ENCODE peak calls at places on chromosomes 5 and 9, in seven cellular contexts. G is NCI-H1436 treated with DMSO at 0.1 percent for 48 hours; P is naive thymus-derived CD8-positive, alpha-beta T cell; H is EL; C is posterior cingulate gyrus; U is stimulated activated CD4-positive, alpha-beta T cell treated with anti-CD3 and anti-CD28 coated beads, Interleukin-1b, Interleukin-23, amount 100 ng/mL, for 48 hours; D is glutamatergic neuron. Z is an unnamed sample.

GRCh38 chr9:114300846-114301797 is 21.8 kb upstream of the ORM1 start:
- DNase-seq in H (no peak), G (no peak), C (peak), D (no peak), P (no peak), U (no peak), Z (no peak)

GRCh38 chr9:108297025-108297424 is 558.8 kb downstream of the ACTL7B start:
- DNase-seq in G (no peak), H (peak), P (no peak), U (no peak), C (no peak), D (no peak), Z (no peak)

GRCh38 chr5:134051305-134051704 is 46.5 kb upstream of the VDAC1 start:
- DNase-seq in H (no peak), P (no peak), C (no peak), D (no peak), G (no peak), U (peak), Z (no peak)

GRCh38 chr5:41796061-41796460 is 74.2 kb downstream of the OXCT1 start:
- DNase-seq in U (no peak), D (no peak), H (peak), P (no peak), G (no peak), C (no peak), Z (no peak)

GRCh38 chr9:126986506-126986951 is 71.9 kb downstream of the RALGPS1 start:
- DNase-seq in D (no peak), H (no peak), C (no peak), P (no peak), U (peak), G (no peak), Z (no peak)

GRCh38 chr5:141245250-141245717 is at the start of gene PCDHB15:
- DNase-seq in D (peak), P (no peak), U (no peak), G (no peak), H (peak), C (no peak), Z (no peak)

GRCh38 chr5:12647613-12648012 is 743.4 kb upstream of the CTNND2 start:
- DNase-seq in P (no peak), U (no peak), C (peak), D (no peak), G (no peak), H (no peak), Z (no peak)

GRCh38 chr5:80255425-80255751 is 460 bp downstream of the SERINC5 start:
- DNase-seq in D (peak), U (peak), G (no peak), H (peak), P (peak), C (peak), Z (no peak)